ENCODE peak calls at places on chromosome 22, in six cellular contexts. Q is GM12865, A is glutamatergic neuron, Z is fibroblast of mammary gland, G is choroid plexus epithelial cell, R is tibial nerve. I is an unnamed sample.

GRCh38 chr22:32103648-32104326 is 55.3 kb downstream of the C22orf42 start:
- DNase-seq in Q (no peak), A (no peak), Z (peak), G (peak), R (no peak), I (no peak)

GRCh38 chr22:49492756-49493251 is 334.9 kb downstream of the BRD1 start:
- DNase-seq in Q (no peak), A (no peak), Z (no peak), G (no peak), R (no peak), I (no peak)

GRCh38 chr22:48750826-48751440 is 1076.7 kb downstream of the BRD1 start:
- DNase-seq in Q (no peak), A (no peak), Z (no peak), G (no peak), R (no peak), I (peak)

GRCh38 chr22:20569059-20570058 is 61.9 kb downstream of the MED15 start:
- DNase-seq in Q (peak), A (no peak), Z (peak), G (peak), R (peak), I (peak)

GRCh38 chr22:28417426-28417825 is 262.2 kb downstream of the TTC28 start:
- DNase-seq in Q (no peak), A (no peak), Z (no peak), G (no peak), R (no peak), I (no peak)

GRCh38 chr22:35914665-35915476 is 113.8 kb downstream of the RBFOX2 start:
- DNase-seq in Q (peak), A (no peak), Z (peak), G (peak), R (peak), I (no peak)

GRCh38 chr22:31719850-31720471 is 30.0 kb downstream of the PRR14L start:
- DNase-seq in Q (no peak), A (no peak), Z (no peak), G (no peak), R (no peak), I (no peak)

GRCh38 chr22:19931514-19931913 is 10.1 kb upstream of the COMT start:
- DNase-seq in Q (no peak), A (no peak), Z (no peak), G (no peak), R (no peak), I (no peak)

GRCh38 chr22:27642104-27642800 is 159.3 kb downstream of the MN1 start:
- DNase-seq in Q (no peak), A (no peak), Z (no peak), G (no peak), R (no peak), I (no peak)

GRCh38 chr22:33788927-33789326 is 131.3 kb downstream of the LARGE1 start:
- DNase-seq in Q (no peak), A (no peak), Z (no peak), G (no peak), R (no peak), I (no peak)

GRCh38 chr22:36331912-36332622 is 55.7 kb downstream of the MYH9 start:
- DNase-seq in Q (peak), A (no peak), Z (peak), G (peak), R (peak), I (peak)

GRCh38 chr22:20442485-20443284 is 5.1 kb upstream of the SCARF2 start:
- DNase-seq in Q (no peak), A (no peak), Z (no peak), G (no peak), R (no peak), I (no peak)

GRCh38 chr22:47032956-47033647 is 270.7 kb downstream of the TBC1D22A start:
- DNase-seq in Q (no peak), A (no peak), Z (no peak), G (no peak), R (no peak), I (no peak)

GRCh38 chr22:35312198-35313059 is 12.7 kb downstream of the TOM1 start:
- DNase-seq in Q (peak), A (no peak), Z (peak), G (peak), R (no peak), I (no peak)

GRCh38 chr22:47197735-47198500 is 435.5 kb downstream of the TBC1D22A start:
- DNase-seq in Q (no peak), A (no peak), Z (no peak), G (no peak), R (peak), I (peak)

GRCh38 chr22:33811686-33812085 is 108.6 kb downstream of the LARGE1 start:
- DNase-seq in Q (no peak), A (no peak), Z (peak), G (peak), R (peak), I (no peak)

GRCh38 chr22:47174096-47174495 is 411.6 kb downstream of the TBC1D22A start:
- DNase-seq in Q (no peak), A (no peak), Z (no peak), G (no peak), R (peak), I (no peak)

GRCh38 chr22:50738649-50739227 is 734 bp downstream of the ACR start:
- DNase-seq in Q (no peak), A (no peak), Z (no peak), G (no peak), R (peak), I (no peak)

GRCh38 chr22:27022741-27023373 is 365.5 kb downstream of the MIAT start:
- DNase-seq in Q (no peak), A (no peak), Z (no peak), G (no peak), R (no peak), I (no peak)

GRCh38 chr22:29724843-29725242 is 5.0 kb downstream of the CABP7 start:
- DNase-seq in Q (no peak), A (no peak), Z (no peak), G (no peak), R (no peak), I (no peak)

GRCh38 chr22:30351226-30351625 is 5.5 kb downstream of the SF3A1 start:
- DNase-seq in Q (no peak), A (no peak), Z (peak), G (no peak), R (no peak), I (no peak)

GRCh38 chr22:36075724-36076123 is 47.1 kb upstream of the RBFOX2 start:
- DNase-seq in Q (no peak), A (no peak), Z (no peak), G (no peak), R (no peak), I (no peak)

GRCh38 chr22:40215266-40215665 is 37.5 kb downstream of the TNRC6B start:
- DNase-seq in Q (no peak), A (no peak), Z (no peak), G (no peak), R (no peak), I (no peak)
- TF ChIP-seq CTCF in Q (no peak), A (no peak), Z (no peak), G (no peak), R (no peak), I (no peak)

DNA sequence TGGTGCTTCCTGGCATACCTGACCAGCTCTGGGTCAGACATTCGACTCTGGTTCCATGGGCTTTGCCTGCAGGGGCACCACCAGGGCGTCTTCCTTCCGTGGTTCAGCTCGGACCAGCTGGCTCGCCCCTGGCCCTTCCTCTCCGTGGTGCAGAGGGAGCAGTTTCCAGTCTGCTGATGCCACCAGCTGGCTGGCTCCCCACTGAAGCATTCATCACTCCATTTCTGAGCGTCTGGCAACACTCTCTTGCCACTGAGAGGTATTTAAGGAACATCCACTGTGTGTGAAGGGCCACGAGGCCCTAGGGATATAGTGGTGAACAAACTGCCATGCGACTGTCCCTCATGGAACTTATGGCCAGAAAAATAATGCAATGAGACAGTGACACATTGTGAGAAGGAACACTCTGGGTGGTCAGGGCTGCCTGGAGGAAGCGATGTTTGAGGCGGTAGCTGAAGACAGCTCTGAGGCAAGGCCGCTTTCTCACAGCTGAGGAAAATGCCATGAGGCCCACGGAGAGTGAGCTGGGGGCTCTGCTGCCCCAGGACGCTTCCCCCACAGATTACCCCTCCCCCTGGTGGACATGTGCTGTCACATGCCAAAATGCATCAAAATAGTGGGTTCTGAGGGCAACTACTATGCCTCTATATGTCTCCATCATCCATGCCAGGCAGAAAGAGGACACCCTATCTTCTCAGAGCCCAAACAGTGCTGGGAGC is 44.9 kb upstream of the ARFGAP3 start:
- DNase-seq in Q (peak), A (no peak), Z (no peak), G (no peak), R (no peak), I (no peak)
- TF ChIP-seq CTCF in Q (peak), A (peak), Z (peak), G (peak), R (no peak), I (peak)

DNA sequence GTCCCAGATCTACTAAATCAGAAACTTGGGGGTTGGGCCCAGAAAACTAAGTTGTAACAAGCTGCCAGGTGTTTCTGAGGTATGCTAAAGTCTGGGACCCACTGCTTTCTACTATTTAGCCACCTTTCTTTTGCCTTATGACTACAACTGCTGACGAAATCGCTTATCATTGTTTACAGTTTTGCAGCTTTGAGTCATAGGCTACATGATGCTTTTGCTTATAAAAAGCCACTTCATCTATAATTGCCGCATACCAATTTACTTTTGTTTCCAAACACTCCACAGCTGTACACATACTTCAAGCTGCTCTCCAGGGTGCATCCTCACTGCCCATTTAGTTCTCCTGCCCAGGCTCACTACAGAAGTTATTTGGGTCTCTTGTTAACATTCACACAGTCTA is 144.7 kb downstream of the ENTHD1 start:
- DNase-seq in Q (no peak), A (no peak), Z (peak), G (peak), R (no peak), I (no peak)
- TF ChIP-seq CTCF in Q (no peak), A (no peak), Z (no peak), G (no peak), R (no peak), I (no peak)

GRCh38 chr22:38841635-38842034 is 2.2 kb downstream of the NPTXR start:
- DNase-seq in Q (no peak), A (no peak), Z (no peak), G (no peak), R (no peak), I (no peak)

GRCh38 chr22:38842512-38843200 is 1.2 kb downstream of the NPTXR start:
- DNase-seq in Q (no peak), A (no peak), Z (no peak), G (no peak), R (no peak), I (no peak)

GRCh38 chr22:38843716-38844660 is at the start of gene NPTXR:
- DNase-seq in Q (no peak), A (peak), Z (no peak), G (no peak), R (no peak), I (peak)

GRCh38 chr22:38844661-38845367 is 986 bp upstream of the NPTXR start:
- DNase-seq in Q (no peak), A (no peak), Z (no peak), G (no peak), R (no peak), I (no peak)

DNA sequence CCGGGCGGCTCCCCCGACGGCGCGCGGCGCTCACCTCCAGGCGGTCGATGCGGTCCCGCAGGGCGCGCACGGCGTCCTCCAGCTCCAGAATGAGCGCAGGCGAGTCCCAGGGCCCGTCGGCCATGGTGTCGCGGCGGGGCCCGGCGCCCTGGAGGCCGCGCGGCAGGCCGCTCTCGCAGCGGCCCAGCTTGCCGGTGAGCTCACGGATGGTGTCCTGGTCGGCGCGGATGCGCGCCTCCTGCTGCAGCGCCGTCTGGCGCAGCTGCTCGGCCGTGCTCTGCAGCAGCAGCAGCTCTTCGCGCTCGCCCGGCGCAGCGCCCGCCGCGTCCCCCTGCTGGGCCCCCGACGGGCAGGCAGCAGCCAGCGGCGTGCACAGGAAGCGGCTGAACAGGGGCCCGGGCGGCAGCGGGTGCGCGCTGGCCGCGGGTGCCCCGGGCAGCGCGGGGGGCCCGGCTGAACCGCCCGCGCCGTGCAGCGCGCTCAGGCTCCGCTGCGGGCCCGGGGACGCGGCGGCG is 570 bp downstream of the NPTXR start:
- DNase-seq in Q (peak), A (peak), Z (peak), G (peak), R (no peak), I (peak)
- TF ChIP-seq CTCF in Q (peak), A (peak), Z (no peak), G (peak), R (peak), I (no peak)

DNA sequence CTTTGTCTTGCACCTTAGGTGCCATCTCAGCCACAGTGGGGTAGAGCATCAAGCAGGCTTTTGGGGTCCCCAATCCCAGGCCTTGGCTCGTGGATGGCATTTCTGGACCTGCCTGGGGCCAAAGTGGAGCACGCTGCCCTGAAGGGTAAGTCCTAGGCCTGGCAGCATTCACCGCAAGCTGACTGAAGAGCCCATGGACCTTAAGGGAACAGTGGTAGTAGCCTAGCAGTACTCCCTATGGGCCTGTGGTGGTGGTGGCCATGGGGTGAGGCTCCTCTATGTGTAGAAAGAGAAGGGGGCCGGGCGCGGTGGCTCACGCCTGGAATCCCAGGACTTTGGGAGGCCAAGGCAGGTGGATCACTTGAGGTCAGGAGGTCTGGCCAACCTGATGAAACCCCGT is 36.9 kb downstream of the PIWIL3 start:
- DNase-seq in Q (no peak), A (no peak), Z (no peak), G (no peak), R (no peak), I (no peak)
- TF ChIP-seq CTCF in Q (no peak), A (no peak), Z (no peak), G (no peak), R (no peak), I (no peak)

GRCh38 chr22:22103078-22103593 is 120.5 kb upstream of the TOP3B start:
- DNase-seq in Q (peak), A (peak), Z (peak), G (peak), R (no peak), I (no peak)
- TF ChIP-seq CTCF in Q (peak), A (peak), Z (peak), G (peak), R (no peak), I (no peak)

GRCh38 chr22:45318168-45318557 is 8.4 kb downstream of the FAM118A start:
- DNase-seq in Q (peak), A (no peak), Z (peak), G (peak), R (peak), I (peak)

GRCh38 chr22:45318558-45319318 is 9.0 kb downstream of the FAM118A start:
- DNase-seq in Q (peak), A (no peak), Z (peak), G (peak), R (no peak), I (peak)

GRCh38 chr22:45316796-45317526 is 7.2 kb downstream of the FAM118A start:
- DNase-seq in Q (no peak), A (no peak), Z (no peak), G (no peak), R (no peak), I (no peak)

GRCh38 chr22:45319319-45319675 is 9.6 kb downstream of the FAM118A start:
- DNase-seq in Q (no peak), A (no peak), Z (peak), G (peak), R (no peak), I (no peak)

GRCh38 chr22:45317551-45318167 is 7.9 kb downstream of the FAM118A start:
- DNase-seq in Q (no peak), A (peak), Z (peak), G (peak), R (peak), I (no peak)
- TF ChIP-seq CTCF in Q (no peak), A (no peak), Z (peak), G (peak), R (no peak), I (no peak)

GRCh38 chr22:24361976-24362646 is 65.3 kb upstream of the ADORA2A start:
- DNase-seq in Q (no peak), A (no peak), Z (no peak), G (no peak), R (no peak), I (no peak)

GRCh38 chr22:24358105-24358836 is 69.1 kb upstream of the ADORA2A start:
- DNase-seq in Q (no peak), A (no peak), Z (no peak), G (no peak), R (no peak), I (no peak)

GRCh38 chr22:24357547-24357946 is 69.9 kb upstream of the ADORA2A start:
- DNase-seq in Q (no peak), A (no peak), Z (no peak), G (no peak), R (no peak), I (no peak)

GRCh38 chr22:24363243-24363642 is 64.2 kb upstream of the ADORA2A start:
- DNase-seq in Q (no peak), A (no peak), Z (no peak), G (no peak), R (no peak), I (no peak)

DNA sequence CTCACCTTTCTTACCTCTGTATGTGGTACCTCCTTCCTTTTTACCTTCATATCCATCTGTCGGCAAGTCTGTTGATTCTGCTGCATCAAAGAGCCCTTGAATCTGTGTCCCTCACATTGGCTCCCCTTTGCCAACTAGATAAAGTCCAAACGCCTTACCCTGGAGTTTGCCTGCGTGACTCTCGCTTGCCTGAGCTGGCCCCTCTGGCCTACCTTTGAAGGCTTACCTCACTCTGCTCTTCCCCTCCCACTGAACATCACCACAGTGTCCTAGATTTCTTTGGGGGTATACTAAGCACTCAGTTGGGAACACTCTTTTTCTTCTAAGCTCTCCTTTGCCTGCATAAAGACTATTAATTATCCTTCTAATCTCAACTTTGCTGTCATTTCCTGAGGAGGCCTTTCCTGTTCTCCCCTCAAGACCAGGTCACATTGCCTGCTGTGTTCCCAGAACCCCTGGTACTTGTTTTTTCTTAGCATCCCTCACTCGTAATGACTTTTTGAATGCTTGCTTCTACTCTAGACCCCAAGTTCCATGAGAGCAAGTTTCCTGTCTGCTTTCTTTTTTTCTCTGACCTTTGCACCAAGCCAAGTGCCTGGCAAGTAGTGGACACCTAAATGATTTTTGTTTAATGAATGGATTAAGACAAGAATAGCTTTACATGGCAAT is 67.8 kb upstream of the ADORA2A start:
- DNase-seq in Q (no peak), A (no peak), Z (no peak), G (peak), R (no peak), I (no peak)
- TF ChIP-seq CTCF in Q (no peak), A (no peak), Z (no peak), G (no peak), R (no peak), I (no peak)

DNA sequence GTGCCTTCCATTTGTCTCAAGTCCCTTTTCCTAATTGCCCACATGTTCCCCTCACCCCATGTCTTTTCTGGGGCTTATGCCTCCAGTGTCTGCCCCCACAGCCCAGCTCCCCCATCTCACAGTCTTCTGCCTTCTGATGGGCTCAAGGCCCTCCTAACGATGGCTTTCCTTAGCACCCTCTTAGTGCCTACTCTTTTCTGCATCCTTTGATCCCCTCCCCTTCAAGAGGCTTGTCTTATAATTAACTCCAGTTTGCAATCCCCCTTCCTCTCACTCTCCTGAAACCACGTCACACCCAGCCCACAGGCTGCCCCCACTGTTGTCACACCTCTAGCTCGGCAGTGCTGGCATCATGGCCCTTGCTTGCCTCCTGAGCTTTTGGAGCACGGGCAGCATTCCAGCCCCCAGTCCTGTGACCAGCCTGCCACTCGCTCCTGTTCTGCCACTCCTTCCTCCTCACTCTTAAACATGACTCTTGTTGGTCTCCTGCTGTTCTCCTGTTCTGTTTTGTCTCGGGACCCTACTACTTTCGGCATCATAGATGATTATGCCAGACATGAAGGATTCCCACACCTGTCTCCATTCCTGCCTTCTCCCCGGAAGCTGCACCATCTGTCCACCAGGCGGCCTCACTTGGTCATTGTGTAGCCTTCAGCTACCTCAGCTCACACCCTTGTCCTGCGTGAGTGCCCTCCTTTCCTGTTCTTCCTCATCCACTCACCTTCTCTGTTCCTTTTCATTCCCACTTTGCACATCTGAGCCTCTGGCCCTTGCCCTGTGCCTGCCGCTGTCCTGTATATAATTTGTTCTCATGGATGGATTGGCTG is 26.1 kb downstream of the UBE2L3 start:
- DNase-seq in Q (no peak), A (peak), Z (no peak), G (no peak), R (no peak), I (no peak)
- TF ChIP-seq CTCF in Q (no peak), A (peak), Z (peak), G (peak), R (peak), I (no peak)

I was measured in CD4-positive, alpha-beta T cell.